ENCODE peak calls at places on chromosomes 16 and 17, in six cellular contexts. C is sigmoid colon, E is tibial artery, J is GM23338, Z is spleen, M is endodermal cell. K is an unnamed sample.

GRCh38 chr17:31596382-31597323 is 205.2 kb downstream of the RAB11FIP4 start:
- DNase-seq in Z (peak; percentile 92), E (peak; percentile 89), M (peak; percentile 89), J (peak; percentile 32), C (peak; percentile 91), K (peak; percentile 98)

GRCh38 chr16:86033971-86034370 is 135.0 kb downstream of the IRF8 start:
- DNase-seq in M (peak; percentile 33), E (peak; percentile 5), C (no peak), Z (no peak), J (no peak), K (peak; percentile 49)

GRCh38 chr17:8162997-8163977 is 539 bp upstream of the VAMP2 start:
- DNase-seq in E (no peak), M (peak; percentile 93), Z (peak; percentile 87), C (peak; percentile 81), J (peak; percentile 89), K (peak; percentile 85)

GRCh38 chr16:70689035-70689969 is 3.4 kb upstream of the MTSS2 start:
- DNase-seq in E (no peak), J (no peak), M (no peak), Z (peak; percentile 73), C (peak; percentile 92), K (no peak)

GRCh38 chr16:11851301-11852091 is at the start of gene RSL1D1:
- DNase-seq in Z (peak; percentile 95), E (peak; percentile 87), M (peak; percentile 96), C (peak; percentile 96), J (peak; percentile 94), K (peak; percentile 98)

GRCh38 chr16:5551909-5552308 is 454.3 kb upstream of the EEF2KMT start:
- DNase-seq in Z (no peak), J (no peak), C (no peak), M (no peak), E (no peak), K (no peak)

GRCh38 chr17:32794533-32795246 is 82.2 kb downstream of the MYO1D start:
- DNase-seq in M (no peak), J (peak; percentile 25), C (no peak), E (no peak), Z (no peak), K (no peak)

GRCh38 chr16:28149016-28149888 is 62.5 kb downstream of the XPO6 start:
- DNase-seq in Z (no peak), J (no peak), E (no peak), C (no peak), M (no peak), K (no peak)

GRCh38 chr17:69088643-69089200 is 28.0 kb upstream of the ABCA9 start:
- DNase-seq in Z (no peak), J (no peak), M (no peak), C (no peak), E (no peak), K (no peak)

GRCh38 chr17:80943346-80944145 is 48.1 kb upstream of the CHMP6 start:
- DNase-seq in E (peak; percentile 7), M (no peak), Z (peak; percentile 31), C (peak; percentile 64), J (no peak), K (peak; percentile 63)

GRCh38 chr17:17419621-17420020 is 57.2 kb upstream of the MED9 start:
- DNase-seq in J (no peak), E (no peak), Z (no peak), M (no peak), C (peak; percentile 69), K (no peak)

GRCh38 chr17:1271020-1271423 is 778 bp downstream of the BHLHA9 start:
- DNase-seq in Z (no peak), J (peak; percentile 51), E (no peak), C (no peak), M (peak; percentile 76), K (peak; percentile 74)

GRCh38 chr16:67767953-67768352 is 38.4 kb downstream of the RANBP10 start:
- DNase-seq in C (no peak), Z (no peak), M (no peak), J (no peak), E (no peak), K (peak; percentile 77)

GRCh38 chr16:89408315-89408714 is 82.0 kb downstream of the ANKRD11 start:
- DNase-seq in J (no peak), E (no peak), C (no peak), Z (no peak), M (no peak), K (no peak)

GRCh38 chr17:49928126-49928800 is 40.7 kb upstream of the DLX4 start:
- DNase-seq in M (no peak), E (no peak), Z (no peak), J (no peak), C (no peak), K (peak; percentile 96)

GRCh38 chr16:53841884-53842283 is 137.9 kb downstream of the FTO start:
- DNase-seq in M (no peak), C (no peak), Z (no peak), E (no peak), J (no peak), K (no peak)

GRCh38 chr16:67397451-67397801 is 4.1 kb upstream of the TPPP3 start:
- DNase-seq in C (no peak), M (no peak), Z (peak; percentile 47), E (no peak), J (no peak), K (peak; percentile 83)

GRCh38 chr17:31511176-31511540 is 119.7 kb downstream of the RAB11FIP4 start:
- DNase-seq in J (no peak), M (no peak), Z (peak; percentile 70), C (no peak), E (no peak), K (peak; percentile 3)

GRCh38 chr17:19386276-19386863 is 620 bp downstream of the MFAP4 start:
- DNase-seq in Z (peak; percentile 90), J (peak; percentile 28), M (peak; percentile 79), E (peak; percentile 87), C (peak; percentile 94), K (peak; percentile 95)
- H3K4me1 ChIP-seq in Z (peaks cover 3% of the 10 kb centered on the region), J (peaks cover 21% of the 10 kb centered on the region), M (peaks cover 7% of the 10 kb centered on the region), E (peaks cover 99% of the 10 kb centered on the region), C (peaks cover 99% of the 10 kb centered on the region), K (peaks cover 35% of the 10 kb centered on the region)

GRCh38 chr17:52149626-52150025 is 8.9 kb downstream of the CA10 start:
- DNase-seq in M (no peak), E (no peak), C (no peak), Z (no peak), J (no peak), K (no peak)
- H3K4me1 ChIP-seq in M (no peaks in the 10 kb centered on the region), E (no peaks in the 10 kb centered on the region), C (no peaks in the 10 kb centered on the region), Z (no peaks in the 10 kb centered on the region), J (peaks cover 4% of the 10 kb centered on the region), K (no peaks in the 10 kb centered on the region)

DNA sequence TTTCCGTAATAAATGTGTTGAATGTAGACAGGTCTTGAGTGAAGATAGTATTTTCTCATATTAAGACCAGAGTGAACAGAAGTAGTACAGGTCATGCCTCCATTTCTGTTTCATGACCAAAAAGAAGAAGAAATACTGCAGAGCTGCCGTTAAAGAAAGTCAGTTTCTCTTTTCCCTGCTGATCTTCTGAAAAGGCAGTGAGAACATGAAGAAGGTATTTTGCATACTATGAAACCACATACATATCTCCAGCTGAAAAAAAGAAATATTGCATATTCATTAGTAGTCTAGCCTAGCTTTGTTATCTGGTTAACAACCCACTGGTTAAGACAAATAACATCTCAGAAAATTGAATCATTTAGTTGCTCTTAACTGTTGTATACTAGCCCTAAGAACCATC is 138.4 kb downstream of the PHKB start:
- DNase-seq in Z (no peak), C (no peak), J (no peak), E (no peak), M (no peak), K (no peak)
- H3K4me1 ChIP-seq in Z (no peaks in the 10 kb centered on the region), C (no peaks in the 10 kb centered on the region), J (no peaks in the 10 kb centered on the region), E (no peaks in the 10 kb centered on the region), M (no peaks in the 10 kb centered on the region), K (no peaks in the 10 kb centered on the region)

DNA sequence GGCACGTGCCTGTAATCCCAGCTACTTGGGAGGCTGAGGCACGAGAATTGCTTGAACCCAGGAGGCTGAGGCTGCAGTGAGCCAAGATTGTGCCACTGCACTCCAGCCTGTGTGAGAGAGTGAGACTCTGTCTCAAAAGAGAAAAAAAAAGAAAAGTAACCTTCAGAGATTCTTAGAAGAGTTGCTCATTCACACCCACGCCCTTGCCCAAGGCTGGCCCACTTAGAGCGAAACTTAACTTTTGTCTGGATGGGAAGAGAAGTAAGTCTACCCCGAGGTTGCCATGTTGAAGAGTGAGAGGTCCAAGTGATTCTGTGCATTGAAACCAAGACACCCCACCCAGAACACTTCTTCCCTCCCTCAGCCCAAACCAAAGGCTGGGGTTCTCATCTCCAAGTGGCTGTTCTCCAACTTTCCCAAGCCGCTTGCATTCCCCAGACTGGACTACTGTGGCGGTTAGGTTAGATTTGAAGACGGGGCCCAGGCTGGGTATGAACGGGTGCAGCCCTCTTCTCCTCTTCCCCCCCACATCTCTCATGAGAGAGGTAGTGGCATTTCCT is 2.4 kb upstream of the CISD3 start:
- DNase-seq in E (no peak), C (no peak), Z (no peak), J (no peak), M (no peak), K (no peak)
- H3K4me1 ChIP-seq in E (peaks cover 35% of the 10 kb centered on the region), C (peaks cover 45% of the 10 kb centered on the region), Z (peaks cover 46% of the 10 kb centered on the region), J (peaks cover 18% of the 10 kb centered on the region), M (peaks cover 3% of the 10 kb centered on the region), K (peaks cover 10% of the 10 kb centered on the region)